ENCODE peak calls at places on chromosomes 3 and 15, in six cellular contexts. One of them, this sample, is unnamed.

GRCh38 chr3:111808439-111808838 is 50.6 kb upstream of the PHLDB2 start:
- DNase-seq in GM06990: no peak
- DNase-seq in right cardiac atrium: no peak
- DNase-seq in BJ: no peak
- DNase-seq in foreskin fibroblast: peak; percentile 20
- DNase-seq in body of pancreas: no peak
- DNase-seq in this sample: no peak

GRCh38 chr15:62739082-62739481 is 303.5 kb upstream of the TPM1 start:
- DNase-seq in foreskin fibroblast: peak; percentile 64
- DNase-seq in right cardiac atrium: no peak
- DNase-seq in body of pancreas: no peak
- DNase-seq in GM06990: no peak
- DNase-seq in BJ: peak; percentile 37
- DNase-seq in this sample: no peak

GRCh38 chr15:64713592-64713991 is 61.8 kb downstream of the RBPMS2 start:
- DNase-seq in GM06990: no peak
- DNase-seq in foreskin fibroblast: no peak
- DNase-seq in body of pancreas: no peak
- DNase-seq in right cardiac atrium: no peak
- DNase-seq in BJ: no peak
- DNase-seq in this sample: no peak

GRCh38 chr3:193831495-193832455 is 238.8 kb downstream of the OPA1 start:
- DNase-seq in foreskin fibroblast: no peak
- DNase-seq in body of pancreas: no peak
- DNase-seq in BJ: no peak
- DNase-seq in GM06990: peak; percentile 20
- DNase-seq in right cardiac atrium: no peak
- DNase-seq in this sample: peak; percentile 70

GRCh38 chr3:45776611-45777010 is 19.7 kb downstream of the SLC6A20 start:
- DNase-seq in foreskin fibroblast: no peak
- DNase-seq in right cardiac atrium: no peak
- DNase-seq in body of pancreas: no peak
- DNase-seq in GM06990: no peak
- DNase-seq in BJ: no peak
- DNase-seq in this sample: no peak

GRCh38 chr3:169148448-169149348 is 514.8 kb downstream of the MECOM start:
- DNase-seq in body of pancreas: peak; percentile 35
- DNase-seq in GM06990: peak; percentile 11
- DNase-seq in foreskin fibroblast: no peak
- DNase-seq in right cardiac atrium: peak; percentile 24
- DNase-seq in BJ: no peak
- DNase-seq in this sample: no peak

GRCh38 chr3:13112521-13113345 is 39.5 kb upstream of the IQSEC1 start:
- DNase-seq in foreskin fibroblast: no peak
- DNase-seq in right cardiac atrium: no peak
- DNase-seq in BJ: no peak
- DNase-seq in body of pancreas: no peak
- DNase-seq in GM06990: no peak
- DNase-seq in this sample: no peak

GRCh38 chr15:95845862-95846515 is 484.5 kb upstream of the NR2F2 start:
- DNase-seq in GM06990: peak; percentile 17
- DNase-seq in foreskin fibroblast: peak; percentile 43
- DNase-seq in body of pancreas: no peak
- DNase-seq in right cardiac atrium: peak; percentile 43
- DNase-seq in BJ: no peak
- DNase-seq in this sample: no peak

GRCh38 chr3:167406876-167407492 is 26.9 kb upstream of the ZBBX start:
- DNase-seq in body of pancreas: peak; percentile 70
- DNase-seq in foreskin fibroblast: no peak
- DNase-seq in GM06990: no peak
- DNase-seq in BJ: no peak
- DNase-seq in right cardiac atrium: peak; percentile 14
- DNase-seq in this sample: peak; percentile 13

GRCh38 chr3:48470286-48470685 is 23.7 kb downstream of the ATRIP start:
- DNase-seq in right cardiac atrium: no peak
- DNase-seq in body of pancreas: no peak
- DNase-seq in GM06990: no peak
- DNase-seq in foreskin fibroblast: no peak
- DNase-seq in BJ: no peak
- DNase-seq in this sample: no peak
- H3K4me3 ChIP-seq in right cardiac atrium: no peak overlapping the region
- H3K4me3 ChIP-seq in body of pancreas: no peak overlapping the region
- H3K4me3 ChIP-seq in GM06990: no peak overlapping the region
- H3K4me3 ChIP-seq in foreskin fibroblast: no peak overlapping the region
- H3K4me3 ChIP-seq in BJ: no peak overlapping the region
- H3K4me3 ChIP-seq in this sample: no peak overlapping the region

GRCh38 chr3:155110021-155110420 is 29.9 kb downstream of the MME start:
- DNase-seq in GM06990: no peak
- DNase-seq in right cardiac atrium: no peak
- DNase-seq in foreskin fibroblast: no peak
- DNase-seq in BJ: no peak
- DNase-seq in body of pancreas: no peak
- DNase-seq in this sample: no peak
- H3K4me3 ChIP-seq in GM06990: no peak overlapping the region
- H3K4me3 ChIP-seq in right cardiac atrium: no peak overlapping the region
- H3K4me3 ChIP-seq in foreskin fibroblast: no peak overlapping the region
- H3K4me3 ChIP-seq in BJ: no peak overlapping the region
- H3K4me3 ChIP-seq in body of pancreas: no peak overlapping the region
- H3K4me3 ChIP-seq in this sample: no peak overlapping the region

DNA sequence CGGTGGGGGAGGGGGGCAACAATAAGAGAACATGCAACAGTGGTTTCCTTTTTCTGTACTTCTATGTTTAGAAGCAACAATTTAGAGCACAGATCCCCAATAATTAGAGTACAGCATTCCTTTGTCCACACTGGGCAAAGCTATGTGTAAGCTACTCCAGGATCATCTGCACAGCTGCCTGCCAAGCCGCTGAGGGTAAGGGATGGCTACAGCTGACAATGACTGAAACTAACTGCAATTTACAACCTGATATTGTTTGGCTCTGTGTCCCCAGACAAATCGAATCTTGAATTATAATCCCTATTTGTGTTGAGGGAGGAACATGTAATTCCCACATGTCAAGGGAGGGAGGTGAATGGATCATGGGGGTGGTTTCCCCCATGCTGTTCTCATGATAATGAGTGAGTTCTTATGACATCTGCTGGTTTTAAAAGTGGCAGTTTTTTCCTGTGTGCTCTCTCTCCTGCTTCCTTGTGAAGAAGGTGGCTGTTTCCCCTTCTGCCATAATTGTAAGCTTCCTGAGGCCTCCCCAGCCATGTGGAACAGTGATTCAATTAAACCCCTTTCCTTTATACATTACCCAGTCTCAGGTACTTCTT is 54.8 kb upstream of the TNFSF10 start:
- DNase-seq in GM06990: no peak
- DNase-seq in right cardiac atrium: no peak
- DNase-seq in foreskin fibroblast: no peak
- DNase-seq in body of pancreas: no peak
- DNase-seq in BJ: no peak
- DNase-seq in this sample: no peak
- H3K4me3 ChIP-seq in GM06990: no peak overlapping the region
- H3K4me3 ChIP-seq in right cardiac atrium: no peak overlapping the region
- H3K4me3 ChIP-seq in foreskin fibroblast: no peak overlapping the region
- H3K4me3 ChIP-seq in body of pancreas: no peak overlapping the region
- H3K4me3 ChIP-seq in BJ: no peak overlapping the region
- H3K4me3 ChIP-seq in this sample: no peak overlapping the region

GRCh38 chr15:58331903-58332675 is 99.7 kb upstream of the LIPC start:
- DNase-seq in body of pancreas: peak; percentile 93
- DNase-seq in GM06990: peak; percentile 74
- DNase-seq in right cardiac atrium: peak; percentile 96
- DNase-seq in BJ: peak; percentile 99
- DNase-seq in foreskin fibroblast: peak; percentile 99
- DNase-seq in this sample: peak; percentile 90
- H3K4me3 ChIP-seq in body of pancreas: no peak overlapping the region
- H3K4me3 ChIP-seq in GM06990: no peak overlapping the region
- H3K4me3 ChIP-seq in right cardiac atrium: no peak overlapping the region
- H3K4me3 ChIP-seq in BJ: no peak overlapping the region
- H3K4me3 ChIP-seq in foreskin fibroblast: no peak overlapping the region
- H3K4me3 ChIP-seq in this sample: no peak overlapping the region

This sample was measured in GM12865.